ENCODE peak calls at places on chromosomes 12 and 14, in six cellular contexts. Q, P, F, V, G and J are unnamed samples.

GRCh38 chr12:9799961-9800360 is 27.3 kb upstream of the KLRF1 start:
- DNase-seq in Q (no peak), P (no peak), F (no peak), V (no peak), G (no peak), J (no peak)

GRCh38 chr12:131192951-131193350 is 239.2 kb downstream of the ADGRD1 start:
- DNase-seq in Q (no peak), P (no peak), F (no peak), V (no peak), G (no peak), J (no peak)

GRCh38 chr14:51501746-51502145 is 150.0 kb upstream of the FRMD6 start:
- DNase-seq in Q (no peak), P (no peak), F (no peak), V (no peak), G (peak), J (no peak)

GRCh38 chr12:102480401-102480800 is at the start of gene IGF1:
- DNase-seq in Q (no peak), P (peak), F (peak), V (peak), G (peak), J (peak)

GRCh38 chr12:1590083-1590979 is 4.0 kb downstream of the FBXL14 start:
- DNase-seq in Q (no peak), P (no peak), F (peak), V (no peak), G (peak), J (no peak)

GRCh38 chr12:109840349-109841073 is 7.3 kb upstream of the TRPV4 start:
- DNase-seq in Q (no peak), P (no peak), F (no peak), V (no peak), G (peak), J (peak)

GRCh38 chr14:71594828-71595227 is 337.4 kb upstream of the RGS6 start:
- DNase-seq in Q (no peak), P (no peak), F (peak), V (no peak), G (peak), J (no peak)

GRCh38 chr12:116266631-116267349 is 10.7 kb downstream of the MED13L start:
- DNase-seq in Q (no peak), P (peak), F (peak), V (no peak), G (no peak), J (no peak)

GRCh38 chr14:55416866-55417265 is 5.2 kb upstream of the ATG14 start:
- DNase-seq in Q (no peak), P (peak), F (peak), V (no peak), G (no peak), J (peak)

GRCh38 chr14:68140801-68141200 is 321.2 kb downstream of the RAD51B start:
- DNase-seq in Q (no peak), P (no peak), F (no peak), V (no peak), G (no peak), J (no peak)

GRCh38 chr14:103880334-103880985 is 33.1 kb upstream of the PPP1R13B start:
- DNase-seq in Q (peak), P (peak), F (peak), V (peak), G (peak), J (peak)

GRCh38 chr14:52268191-52269061 is 928 bp downstream of the PTGDR start:
- DNase-seq in Q (peak), P (no peak), F (peak), V (no peak), G (peak), J (no peak)

GRCh38 chr12:531951-532585 is 72.3 kb downstream of the B4GALNT3 start:
- DNase-seq in Q (no peak), P (no peak), F (no peak), V (no peak), G (peak), J (no peak)

GRCh38 chr12:119444462-119445044 is 110.0 kb downstream of the CCDC60 start:
- DNase-seq in Q (peak), P (peak), F (peak), V (no peak), G (peak), J (peak)

GRCh38 chr12:43728117-43728516 is 30.5 kb downstream of the PUS7L start:
- DNase-seq in Q (no peak), P (peak), F (no peak), V (no peak), G (peak), J (no peak)

GRCh38 chr12:31728289-31728916 is 418 bp downstream of the AMN1 start:
- DNase-seq in Q (no peak), P (peak), F (no peak), V (no peak), G (no peak), J (no peak)

GRCh38 chr12:63752283-63752682 is 27.4 kb upstream of the RXYLT1 start:
- DNase-seq in Q (no peak), P (no peak), F (no peak), V (no peak), G (peak), J (no peak)

GRCh38 chr12:78863482-78864427 is 819 bp upstream of the SYT1 start:
- DNase-seq in Q (peak), P (peak), F (peak), V (peak), G (peak), J (peak)

GRCh38 chr14:68293404-68293803 is 473.8 kb downstream of the RAD51B start:
- DNase-seq in Q (no peak), P (peak), F (no peak), V (no peak), G (no peak), J (no peak)

GRCh38 chr12:49930515-49931288 is 19.8 kb upstream of the AQP2 start:
- DNase-seq in Q (no peak), P (peak), F (peak), V (peak), G (peak), J (peak)

GRCh38 chr14:101562659-101563351 is 1.5 kb downstream of the DIO3 start:
- DNase-seq in Q (no peak), P (no peak), F (no peak), V (no peak), G (no peak), J (no peak)

GRCh38 chr14:75298187-75298985 is 19.8 kb downstream of the FOS start:
- DNase-seq in Q (peak), P (no peak), F (peak), V (no peak), G (no peak), J (peak)

GRCh38 chr14:53148612-53149202 is 4.4 kb downstream of the DDHD1 start:
- DNase-seq in Q (no peak), P (no peak), F (no peak), V (no peak), G (no peak), J (no peak)

GRCh38 chr12:107992870-107993451 is 136.1 kb upstream of the WSCD2 start:
- DNase-seq in Q (no peak), P (peak), F (peak), V (no peak), G (peak), J (peak)

GRCh38 chr12:113461666-113462065 is 10.0 kb downstream of the LHX5 start:
- DNase-seq in Q (no peak), P (peak), F (peak), V (no peak), G (no peak), J (peak)

GRCh38 chr12:72747460-72747859 is 475.3 kb downstream of the TRHDE start:
- DNase-seq in Q (no peak), P (peak), F (no peak), V (no peak), G (no peak), J (no peak)

GRCh38 chr14:23167006-23167847 is 16.2 kb downstream of the SLC7A8 start:
- DNase-seq in Q (no peak), P (no peak), F (no peak), V (no peak), G (peak), J (no peak)

GRCh38 chr14:50839048-50839447 is 8.1 kb upstream of the NIN start:
- DNase-seq in Q (no peak), P (peak), F (no peak), V (no peak), G (no peak), J (no peak)

GRCh38 chr12:111359231-111359913 is 9.5 kb downstream of the PHETA1 start:
- DNase-seq in Q (peak), P (no peak), F (no peak), V (no peak), G (peak), J (no peak)

GRCh38 chr14:59189281-59189821 is 884 bp downstream of the DAAM1 start:
- DNase-seq in Q (peak), P (peak), F (peak), V (no peak), G (no peak), J (peak)

GRCh38 chr14:36508418-36509051 is 11.5 kb downstream of the NKX2-1 start:
- DNase-seq in Q (no peak), P (no peak), F (no peak), V (no peak), G (no peak), J (no peak)

GRCh38 chr12:130715150-130715995 is 726 bp downstream of the RIMBP2 start:
- DNase-seq in Q (no peak), P (no peak), F (no peak), V (no peak), G (no peak), J (no peak)

GRCh38 chr12:104498211-104498801 is 41.6 kb downstream of the CHST11 start:
- DNase-seq in Q (no peak), P (no peak), F (no peak), V (no peak), G (peak), J (no peak)